ENCODE peak calls at places on chromosomes 13 and 19, in four cellular contexts. H, K, M and V are unnamed samples. For H3K4me1, the result is how much of the 10 kb centered on the place peaks cover.

GRCh38 chr13:77239312-77239711 is 87.6 kb downstream of the MYCBP2 start:
- DNase-seq in H (no peak), K (no peak), M (no peak), V (no peak)

GRCh38 chr19:676343-677105 is at the start of gene FSTL3:
- DNase-seq in H (peak), K (no peak), M (peak), V (peak)

GRCh38 chr19:30225615-30226463 is 146.3 kb upstream of the ZNF536 start:
- DNase-seq in H (peak), K (peak), M (no peak), V (peak)

GRCh38 chr19:2231621-2232221 is 4.4 kb downstream of the PLEKHJ1 start:
- DNase-seq in H (peak), K (no peak), M (no peak), V (no peak)

GRCh38 chr13:51729853-51730553 is 74.0 kb downstream of the DHRS12 start:
- DNase-seq in H (peak), K (no peak), M (peak), V (peak)

GRCh38 chr13:44218501-44219240 is 155.0 kb upstream of the SERP2 start:
- DNase-seq in H (no peak), K (peak), M (peak), V (no peak)

GRCh38 chr13:27329210-27329609 is 58.6 kb downstream of the RASL11A start:
- DNase-seq in H (no peak), K (no peak), M (no peak), V (no peak)

GRCh38 chr13:52161193-52161646 is 1.8 kb upstream of the NEK3 start:
- DNase-seq in H (no peak), K (no peak), M (no peak), V (no peak)

GRCh38 chr13:38830442-38831045 is 143.7 kb downstream of the FREM2 start:
- DNase-seq in H (no peak), K (no peak), M (no peak), V (no peak)

GRCh38 chr19:6232567-6232966 is 47.2 kb downstream of the MLLT1 start:
- DNase-seq in H (peak), K (no peak), M (peak), V (peak)

GRCh38 chr19:5075603-5076002 is 106.7 kb downstream of the KDM4B start:
- DNase-seq in H (no peak), K (no peak), M (no peak), V (no peak)

GRCh38 chr13:111489301-111489700 is 168.9 kb downstream of the TEX29 start:
- DNase-seq in H (no peak), K (peak), M (no peak), V (no peak)

GRCh38 chr13:27455331-27455855 is 5.0 kb upstream of the MTIF3 start:
- DNase-seq in H (peak), K (no peak), M (no peak), V (peak)

GRCh38 chr19:45138303-45138751 is 22.5 kb downstream of the NKPD1 start:
- DNase-seq in H (no peak), K (no peak), M (no peak), V (no peak)

GRCh38 chr13:72458701-72459100 is 268.7 kb downstream of the MZT1 start:
- DNase-seq in H (no peak), K (no peak), M (no peak), V (peak)

GRCh38 chr13:76965759-76966421 is 17.6 kb downstream of the ACOD1 start:
- DNase-seq in H (peak), K (no peak), M (peak), V (peak)

GRCh38 chr19:850221-850978 is 1.7 kb upstream of the ELANE start:
- DNase-seq in H (peak), K (peak), M (peak), V (peak)

GRCh38 chr19:16381756-16382401 is 57.3 kb downstream of the KLF2 start:
- DNase-seq in H (peak), K (no peak), M (peak), V (no peak)

GRCh38 chr13:27968316-27969072 is 621 bp downstream of the CDX2 start:
- DNase-seq in H (no peak), K (no peak), M (no peak), V (no peak)

GRCh38 chr13:110158201-110158600 is 148.8 kb downstream of the COL4A1 start:
- DNase-seq in H (no peak), K (no peak), M (no peak), V (no peak)

GRCh38 chr19:13977803-13978202 is 25.5 kb downstream of the DCAF15 start:
- DNase-seq in H (no peak), K (peak), M (no peak), V (no peak)

GRCh38 chr19:9721861-9722260 is 46.7 kb downstream of the ZNF846 start:
- DNase-seq in H (no peak), K (no peak), M (no peak), V (no peak)

GRCh38 chr13:59012731-59013130 is 1151.0 kb downstream of the DIAPH3 start:
- DNase-seq in H (no peak), K (no peak), M (no peak), V (no peak)

GRCh38 chr19:708154-709141 is at the start of gene PALM:
- DNase-seq in H (no peak), K (no peak), M (peak), V (peak)

GRCh38 chr19:17332360-17332676 is 2.3 kb downstream of the ANO8 start:
- DNase-seq in H (no peak), K (no peak), M (no peak), V (no peak)

GRCh38 chr13:44307255-44307654 is 66.4 kb upstream of the SERP2 start:
- DNase-seq in H (no peak), K (no peak), M (no peak), V (no peak)

GRCh38 chr19:3125900-3126524 is 9.8 kb upstream of the GNA15 start:
- DNase-seq in H (peak), K (peak), M (peak), V (peak)

GRCh38 chr13:28705734-28706133 is 13.0 kb downstream of the SLC46A3 start:
- DNase-seq in H (peak), K (no peak), M (no peak), V (peak)

GRCh38 chr19:49481020-49481683 is 6.3 kb upstream of the RPL13A start:
- DNase-seq in H (no peak), K (no peak), M (no peak), V (no peak)

GRCh38 chr19:46928951-46929350 is 68.2 kb downstream of the ARHGAP35 start:
- DNase-seq in H (peak), K (no peak), M (no peak), V (no peak)

GRCh38 chr19:46925548-46925950 is 64.8 kb downstream of the ARHGAP35 start:
- DNase-seq in H (peak), K (no peak), M (no peak), V (no peak)

GRCh38 chr19:46927106-46927505 is 66.3 kb downstream of the ARHGAP35 start:
- DNase-seq in H (no peak), K (no peak), M (no peak), V (no peak)

GRCh38 chr19:46926201-46927071 is 65.6 kb downstream of the ARHGAP35 start:
- DNase-seq in H (no peak), K (no peak), M (no peak), V (peak)

GRCh38 chr19:46927893-46928292 is 67.1 kb downstream of the ARHGAP35 start:
- DNase-seq in H (no peak), K (no peak), M (no peak), V (no peak)
- H3K4me1 ChIP-seq in H (half or more), K (under half), M (half or more), V (half or more)

GRCh38 chr19:35120898-35121297 is 5.3 kb downstream of the FXYD3 start:
- DNase-seq in H (peak), K (no peak), M (no peak), V (no peak)

GRCh38 chr19:35123573-35123972 is 8.0 kb downstream of the FXYD3 start:
- DNase-seq in H (peak), K (peak), M (peak), V (peak)

GRCh38 chr19:35125270-35125717 is 9.6 kb downstream of the LGI4 start:
- DNase-seq in H (no peak), K (no peak), M (no peak), V (no peak)

GRCh38 chr19:35124098-35125060 is 8.8 kb downstream of the FXYD3 start:
- DNase-seq in H (peak), K (peak), M (peak), V (peak)

DNA sequence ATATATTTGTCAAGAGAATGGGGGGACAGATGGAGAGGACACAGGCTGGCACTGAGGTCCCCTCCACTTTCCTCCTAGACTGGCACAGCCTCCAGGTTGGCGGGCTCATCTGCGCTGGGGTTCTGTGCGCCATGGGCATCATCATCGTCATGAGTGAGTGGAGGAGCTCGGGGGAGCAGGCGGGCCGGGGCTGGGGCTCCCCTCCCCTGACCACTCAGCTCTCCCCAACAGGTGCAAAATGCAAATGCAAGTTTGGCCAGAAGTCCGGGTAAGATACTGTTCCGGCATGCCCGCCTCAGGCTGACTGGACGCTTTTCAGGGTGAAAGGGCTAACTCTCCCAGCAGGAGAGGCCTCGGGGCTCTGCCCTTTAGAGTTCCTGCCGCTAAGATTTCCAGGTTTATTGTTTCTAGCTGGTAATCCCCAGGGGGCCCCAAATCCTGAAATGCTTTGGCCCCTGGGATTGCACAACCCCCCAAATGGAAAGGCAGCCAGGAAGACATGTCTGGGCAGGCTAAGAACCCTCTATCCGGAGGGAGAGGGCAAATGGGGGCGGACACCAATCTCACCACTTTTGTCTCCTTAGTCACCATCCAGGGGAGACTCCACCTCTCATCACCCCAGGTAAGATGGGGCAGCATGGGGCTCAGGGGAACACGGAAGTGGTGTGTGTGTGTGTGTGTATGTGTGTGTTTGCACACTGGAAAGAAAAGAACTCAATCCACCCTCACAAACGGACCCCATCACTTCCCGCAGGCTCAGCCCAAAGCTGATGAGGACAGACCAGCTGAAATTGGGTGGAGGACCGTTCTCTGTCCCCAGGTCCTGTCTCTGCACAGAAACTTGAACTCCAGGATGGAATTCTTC is 7.3 kb downstream of the FXYD3 start:
- DNase-seq in H (no peak), K (no peak), M (no peak), V (no peak)
- H3K4me1 ChIP-seq in H (under half), K (under half), M (under half), V (half or more)

GRCh38 chr13:21054313-21054712 is 7.1 kb downstream of the LATS2 start:
- DNase-seq in H (no peak), K (no peak), M (no peak), V (no peak)
- H3K4me1 ChIP-seq in H (half or more), K (half or more), M (half or more), V (under half)

DNA sequence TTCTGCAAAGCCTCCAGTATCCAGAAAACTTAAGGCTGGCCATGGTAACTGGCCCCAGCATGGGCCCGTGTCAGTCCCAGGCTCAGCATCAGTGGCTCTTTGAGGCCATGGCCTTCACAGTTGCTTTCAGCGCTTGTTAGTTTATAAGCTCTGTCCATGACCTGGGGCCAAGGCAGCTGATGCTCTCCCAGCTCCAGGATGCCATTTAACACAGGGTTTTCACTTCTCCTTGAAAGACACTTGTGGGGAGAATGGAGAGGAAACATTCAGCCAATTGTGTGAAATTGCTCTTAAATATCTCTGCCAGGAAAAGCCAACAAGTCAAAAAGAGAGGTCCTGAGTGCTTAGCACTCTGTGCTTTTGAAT is 321.3 kb downstream of the FOXO1 start:
- DNase-seq in H (no peak), K (no peak), M (no peak), V (no peak)
- H3K4me1 ChIP-seq in H (under half), K (under half), M (under half), V (under half)

GRCh38 chr19:34179066-34179465 is 6.8 kb downstream of the LSM14A start:
- DNase-seq in H (peak), K (no peak), M (no peak), V (no peak)

GRCh38 chr19:34178276-34178614 is 5.9 kb downstream of the LSM14A start:
- DNase-seq in H (peak), K (no peak), M (no peak), V (no peak)

GRCh38 chr19:34180273-34180672 is 8.0 kb downstream of the LSM14A start:
- DNase-seq in H (no peak), K (no peak), M (no peak), V (no peak)

GRCh38 chr19:34173145-34173956 is 1.0 kb downstream of the LSM14A start:
- DNase-seq in H (peak), K (no peak), M (peak), V (peak)

DNA sequence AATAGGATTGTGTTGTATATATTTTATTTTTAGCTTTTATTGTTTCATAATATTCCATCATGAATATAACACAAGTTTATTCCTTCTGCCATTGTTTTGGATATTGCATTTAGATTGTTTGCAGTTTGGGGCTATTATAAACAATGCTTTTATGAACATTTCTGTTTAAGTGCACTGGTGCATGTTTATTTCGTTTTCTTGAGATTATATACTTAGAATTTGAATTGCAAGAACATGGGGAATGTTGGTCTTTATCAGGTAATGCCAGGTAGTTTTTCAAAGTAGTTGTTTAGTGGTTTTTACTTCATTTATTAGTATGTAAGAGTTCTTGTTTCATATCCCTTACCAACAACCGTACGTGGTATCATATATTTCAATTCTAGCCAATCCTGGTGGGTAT is 4.3 kb downstream of the LSM14A start:
- DNase-seq in H (no peak), K (no peak), M (no peak), V (no peak)
- H3K4me1 ChIP-seq in H (half or more), K (half or more), M (half or more), V (half or more)

GRCh38 chr19:40277356-40277755 is 7.8 kb downstream of the AKT2 start:
- DNase-seq in H (no peak), K (no peak), M (no peak), V (no peak)
- H3K4me1 ChIP-seq in H (under half), K (half or more), M (half or more), V (half or more)

GRCh38 chr13:113860579-113861432 is 3.1 kb downstream of the GAS6 start:
- DNase-seq in H (no peak), K (peak), M (no peak), V (peak)

GRCh38 chr13:113857531-113858195 is 6.2 kb downstream of the GAS6 start:
- DNase-seq in H (no peak), K (no peak), M (no peak), V (no peak)

GRCh38 chr13:113861433-113862030 is 2.3 kb downstream of the GAS6 start:
- DNase-seq in H (no peak), K (no peak), M (no peak), V (peak)

GRCh38 chr13:113860051-113860471 is 3.8 kb downstream of the GAS6 start:
- DNase-seq in H (no peak), K (no peak), M (no peak), V (no peak)

DNA sequence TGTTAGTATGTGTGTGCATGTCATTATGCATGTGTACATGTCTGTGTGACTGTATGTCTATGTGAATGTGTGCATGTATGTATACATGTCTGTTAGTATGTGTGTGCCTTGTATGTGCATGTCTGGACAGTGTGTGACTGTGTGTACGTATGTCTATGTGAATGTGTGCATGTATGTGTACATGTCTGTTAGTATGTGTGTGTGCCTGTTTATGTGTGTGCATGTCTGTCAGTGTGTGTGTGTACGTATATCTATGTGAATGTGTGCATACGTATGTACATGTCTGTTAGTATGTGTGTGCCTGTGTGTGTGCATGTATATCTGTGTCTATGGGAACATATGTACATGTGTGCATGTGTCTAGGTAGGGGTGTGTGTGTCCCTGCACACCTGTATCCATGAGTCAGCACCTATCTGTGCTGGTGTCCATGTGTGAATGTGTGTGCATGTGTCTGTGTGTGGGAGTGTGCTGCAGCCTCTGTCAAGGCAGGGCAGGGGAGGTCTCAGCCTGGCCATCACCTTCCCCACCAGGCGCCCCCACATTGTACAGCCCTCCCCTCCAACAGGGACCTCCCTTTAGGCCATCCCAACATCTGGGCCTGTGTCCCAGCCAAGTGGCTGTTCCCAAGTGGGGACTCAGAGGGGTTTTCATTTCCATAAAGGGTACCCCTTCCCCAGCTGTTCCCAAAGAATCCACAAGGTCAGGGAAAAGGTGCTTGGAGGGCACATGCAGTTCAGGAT is 4.4 kb downstream of the GAS6 start:
- DNase-seq in H (no peak), K (no peak), M (no peak), V (no peak)
- H3K4me1 ChIP-seq in H (under half), K (half or more), M (half or more), V (under half)

GRCh38 chr19:38699647-38700349 is 44.5 kb downstream of the CAPN12 start:
- DNase-seq in H (no peak), K (no peak), M (no peak), V (no peak)

GRCh38 chr19:38697641-38698071 is 46.6 kb downstream of the CAPN12 start:
- DNase-seq in H (no peak), K (no peak), M (no peak), V (no peak)

GRCh38 chr19:38698225-38699026 is 45.8 kb downstream of the CAPN12 start:
- DNase-seq in H (no peak), K (no peak), M (no peak), V (no peak)

GRCh38 chr19:38700350-38700932 is 43.8 kb downstream of the CAPN12 start:
- DNase-seq in H (no peak), K (no peak), M (no peak), V (no peak)

GRCh38 chr19:38699027-38699346 is 45.3 kb downstream of the CAPN12 start:
- DNase-seq in H (no peak), K (no peak), M (no peak), V (no peak)
- H3K4me1 ChIP-seq in H (under half), K (half or more), M (under half), V (under half)